ENCODE peak calls at places on chromosomes 7 and 10, in four cellular contexts. S, A, Q and Z are unnamed samples.

GRCh38 chr7:74203157-74203556 is 6.6 kb upstream of the LAT2 start:
- DNase-seq in A (peak), Q (no peak), S (no peak), Z (no peak)

GRCh38 chr10:73819513-73820093 is 8.2 kb upstream of the NDST2 start:
- DNase-seq in Q (peak), S (no peak), A (no peak), Z (peak)

GRCh38 chr10:21399392-21400015 is 126.0 kb downstream of the SKIDA1 start:
- DNase-seq in Q (no peak), A (peak), S (no peak), Z (no peak)

GRCh38 chr10:120514035-120514620 is 57.1 kb downstream of the PLPP4 start:
- DNase-seq in S (no peak), Q (peak), A (peak), Z (peak)

GRCh38 chr7:96591159-96591899 is 118.3 kb downstream of the SEM1 start:
- DNase-seq in A (no peak), Q (no peak), S (no peak), Z (no peak)

GRCh38 chr7:2321020-2321419 is 6.8 kb upstream of the SNX8 start:
- DNase-seq in A (peak), Q (no peak), S (no peak), Z (peak)

GRCh38 chr10:70458329-70459060 is 17.0 kb upstream of the NODAL start:
- DNase-seq in Q (peak), S (no peak), A (no peak), Z (peak)

GRCh38 chr10:86082556-86082955 is 284.0 kb downstream of the GRID1 start:
- DNase-seq in S (no peak), A (no peak), Q (no peak), Z (no peak)

GRCh38 chr10:118958984-118959916 is 70.3 kb upstream of the NANOS1 start:
- DNase-seq in A (no peak), S (no peak), Q (peak), Z (peak)

GRCh38 chr7:99224263-99224947 is 16.5 kb upstream of the KPNA7 start:
- DNase-seq in Q (no peak), S (peak), A (peak), Z (no peak)

GRCh38 chr7:69374036-69374420 is 224.2 kb upstream of the AUTS2 start:
- DNase-seq in S (no peak), Q (no peak), A (no peak), Z (no peak)

GRCh38 chr7:116097365-116098009 is 66.9 kb upstream of the TFEC start:
- DNase-seq in A (peak), Q (no peak), S (peak), Z (no peak)

GRCh38 chr7:29609162-29610030 is 45.8 kb downstream of the PRR15 start:
- DNase-seq in Q (peak), A (peak), S (peak), Z (peak)

GRCh38 chr10:71084061-71084817 is 128.1 kb upstream of the UNC5B start:
- DNase-seq in S (no peak), Q (peak), A (no peak), Z (no peak)

GRCh38 chr7:10706875-10707493 is 266.7 kb upstream of the PHF14 start:
- DNase-seq in Q (no peak), S (no peak), A (no peak), Z (no peak)

GRCh38 chr7:45922810-45923209 is 1.7 kb upstream of the IGFBP3 start:
- DNase-seq in Q (no peak), A (no peak), S (no peak), Z (peak)

GRCh38 chr7:28433604-28434254 is 21.4 kb downstream of the CREB5 start:
- DNase-seq in S (no peak), Q (peak), A (no peak), Z (no peak)

GRCh38 chr7:40918701-40919271 is 784.0 kb downstream of the SUGCT start:
- DNase-seq in S (no peak), Q (no peak), A (no peak), Z (peak)

GRCh38 chr10:80055760-80056159 is 22.7 kb upstream of the TMEM254 start:
- DNase-seq in A (no peak), Q (no peak), S (no peak), Z (no peak)

GRCh38 chr7:77442631-77443420 is 26.7 kb upstream of the GSAP start:
- DNase-seq in S (no peak), A (no peak), Q (no peak), Z (no peak)

GRCh38 chr10:72729528-72729927 is 37.6 kb downstream of the MCU start:
- DNase-seq in A (peak), S (no peak), Q (no peak), Z (no peak)

GRCh38 chr10:122192142-122192541 is 79.0 kb upstream of the BTBD16 start:
- DNase-seq in A (no peak), S (no peak), Q (no peak), Z (no peak)

GRCh38 chr7:118330373-118330772 is 105.9 kb downstream of the ANKRD7 start:
- DNase-seq in A (no peak), S (no peak), Q (no peak), Z (no peak)

GRCh38 chr7:47682874-47683273 is 101.0 kb upstream of the TNS3 start:
- DNase-seq in Q (no peak), A (no peak), S (no peak), Z (no peak)

GRCh38 chr7:37160656-37161055 is 288.0 kb downstream of the ELMO1 start:
- DNase-seq in A (no peak), S (no peak), Q (no peak), Z (no peak)

GRCh38 chr7:17043012-17043877 is 161.5 kb upstream of the AGR3 start:
- DNase-seq in S (no peak), A (no peak), Q (no peak), Z (no peak)

GRCh38 chr10:12606461-12606860 is 257.1 kb downstream of the CAMK1D start:
- DNase-seq in A (no peak), Q (no peak), S (no peak), Z (no peak)

GRCh38 chr10:1149793-1150637 is 93.8 kb downstream of the WDR37 start:
- DNase-seq in A (no peak), Q (peak), S (no peak), Z (no peak)

GRCh38 chr10:84262190-84262956 is 17.5 kb downstream of the RGR start:
- DNase-seq in Q (peak), A (no peak), S (no peak), Z (no peak)

GRCh38 chr7:75870557-75870956 is 8.3 kb upstream of the RHBDD2 start:
- DNase-seq in A (no peak), Q (no peak), S (no peak), Z (no peak)

GRCh38 chr10:96705134-96705533 is 15.2 kb downstream of the PIK3AP1 start:
- DNase-seq in A (no peak), Q (no peak), S (no peak), Z (no peak)

GRCh38 chr10:133258818-133259602 is 17.7 kb downstream of the ADAM8 start:
- DNase-seq in S (peak), Q (no peak), A (peak), Z (no peak)

GRCh38 chr10:114862456-114862855 is 40.9 kb downstream of the FHIP2A start:
- DNase-seq in Q (no peak), S (no peak), A (no peak), Z (no peak)

GRCh38 chr10:114856544-114857287 is 35.1 kb downstream of the FHIP2A start:
- DNase-seq in S (no peak), A (no peak), Q (no peak), Z (no peak)

GRCh38 chr10:114855776-114856543 is 34.4 kb downstream of the FHIP2A start:
- DNase-seq in A (no peak), Q (no peak), S (no peak), Z (no peak)

GRCh38 chr10:114857922-114858629 is 36.5 kb downstream of the FHIP2A start:
- DNase-seq in Q (no peak), S (no peak), A (no peak), Z (no peak)

GRCh38 chr10:114859227-114859626 is 37.6 kb downstream of the FHIP2A start:
- DNase-seq in A (no peak), S (no peak), Q (no peak), Z (no peak)
- TF ChIP-seq JUND in A (no peak), S (no peak), Q (no peak), Z (no peak)

DNA sequence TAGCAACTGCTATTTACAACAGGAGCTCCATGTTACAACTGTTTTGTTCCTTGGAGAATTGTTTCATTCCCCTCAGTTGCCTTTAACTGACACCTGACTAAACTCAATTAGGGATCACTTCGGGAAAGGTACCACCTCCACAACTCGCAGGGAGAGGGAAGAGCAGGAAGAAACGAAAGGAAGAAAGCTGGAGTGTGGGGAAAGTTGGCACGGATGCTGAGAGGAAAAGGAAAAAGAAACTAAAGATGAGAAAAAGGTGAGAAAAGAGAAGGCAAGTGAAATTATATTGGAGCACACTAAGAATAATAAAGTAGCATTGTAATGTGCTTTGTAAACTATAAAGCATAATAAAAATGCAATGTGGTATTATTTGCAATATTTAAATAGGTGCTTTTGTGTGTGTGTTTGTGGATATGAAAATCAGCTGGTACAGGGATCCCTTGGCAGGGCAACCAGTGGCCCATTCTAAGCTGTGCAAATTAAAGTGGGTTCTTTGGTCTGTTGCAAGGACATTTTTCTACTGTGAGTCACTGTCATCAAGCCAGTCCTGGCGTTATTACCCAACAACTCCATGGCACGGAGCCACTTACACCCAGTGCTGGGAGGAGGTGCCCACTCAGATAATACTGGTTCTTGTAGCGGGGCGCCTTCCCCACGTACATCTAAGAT is 45.9 kb downstream of the HIPK2 start:
- DNase-seq in A (peak), S (peak), Q (no peak), Z (peak)
- TF ChIP-seq JUND in A (peak), S (peak), Q (no peak), Z (peak)

GRCh38 chr10:8063128-8063908 is 8.8 kb downstream of the GATA3 start:
- DNase-seq in S (no peak), A (no peak), Q (no peak), Z (no peak)
- TF ChIP-seq JUND in S (no peak), A (no peak), Q (no peak), Z (no peak)

DNA sequence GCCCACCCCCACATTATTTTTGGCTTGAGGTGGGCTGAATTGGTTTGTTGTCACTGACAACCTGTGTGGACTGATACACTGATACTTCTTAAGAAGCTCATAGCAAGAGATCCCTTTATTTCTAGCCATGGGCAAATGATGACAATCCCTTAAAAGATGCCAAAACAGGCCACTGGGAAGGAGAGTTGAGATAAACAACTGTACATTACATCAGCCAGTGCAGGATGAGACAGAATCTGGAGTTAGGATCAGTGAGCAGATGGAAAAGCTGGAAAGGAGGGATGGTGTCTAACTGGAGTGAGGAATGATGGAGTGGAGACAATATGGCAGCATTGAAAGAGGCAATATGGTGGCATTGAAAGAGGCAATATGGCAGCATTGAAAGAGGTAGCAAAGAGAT is 195.9 kb upstream of the LYZL2 start:
- DNase-seq in S (no peak), Q (no peak), A (no peak), Z (no peak)
- TF ChIP-seq JUND in S (no peak), Q (no peak), A (no peak), Z (no peak)

DNA sequence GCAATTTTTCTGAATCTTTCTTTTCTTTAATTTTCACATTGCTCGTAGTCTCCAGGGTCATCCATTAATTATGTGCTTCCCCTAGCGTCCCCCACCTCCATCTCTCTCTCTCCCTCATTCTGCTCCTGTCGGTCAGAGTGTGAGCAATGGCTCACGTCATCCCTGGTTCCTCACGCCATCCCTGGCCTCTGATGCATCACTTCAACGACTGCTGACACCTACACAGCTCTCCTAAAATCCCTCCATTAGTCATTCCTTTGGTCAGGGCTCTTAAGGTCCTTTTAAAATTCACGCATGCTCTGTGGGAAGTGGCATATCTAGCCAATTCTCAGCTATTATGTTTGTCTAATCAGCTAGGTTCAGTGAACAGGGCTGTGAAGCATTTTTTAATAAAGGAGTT is 32.3 kb upstream of the GPR158 start:
- DNase-seq in S (no peak), Q (no peak), A (no peak), Z (no peak)
- TF ChIP-seq JUND in S (no peak), Q (no peak), A (no peak), Z (no peak)